ENCODE peak calls at places on chromosomes 11 and 22, in four cellular contexts. E, G, A and C are unnamed samples.

GRCh38 chr22:50656122-50657070 is 16.2 kb upstream of the SHANK3 start:
- DNase-seq in E (no peak), G (peak), A (peak), C (peak)

GRCh38 chr11:10770626-10771254 is 19.7 kb downstream of the CTR9 start:
- DNase-seq in E (peak), G (no peak), A (peak), C (peak)

GRCh38 chr11:117020873-117021564 is 77.2 kb downstream of the SIK3 start:
- DNase-seq in E (no peak), A (no peak), G (no peak), C (no peak)

GRCh38 chr11:6249822-6250555 is 9.6 kb upstream of the CCKBR start:
- DNase-seq in A (peak), E (no peak), G (no peak), C (peak)

GRCh38 chr11:44992181-44992582 is 41.5 kb upstream of the TP53I11 start:
- DNase-seq in G (no peak), A (no peak), E (no peak), C (peak)

GRCh38 chr11:95148421-95148820 is 58.8 kb downstream of the ENDOD1 start:
- DNase-seq in A (no peak), E (no peak), G (no peak), C (no peak)

GRCh38 chr11:14075118-14075601 is 112.6 kb downstream of the SPON1 start:
- DNase-seq in G (no peak), E (peak), A (no peak), C (peak)

GRCh38 chr22:19631899-19632670 is 82.2 kb upstream of the SEPTIN5 start:
- DNase-seq in A (peak), G (no peak), E (no peak), C (peak)

GRCh38 chr11:44753965-44754645 is 27.3 kb downstream of the TSPAN18 start:
- DNase-seq in E (no peak), G (no peak), A (no peak), C (no peak)

GRCh38 chr11:78168539-78169477 is 19.6 kb downstream of the KCTD21 start:
- DNase-seq in E (no peak), G (peak), A (peak), C (peak)

GRCh38 chr22:35592418-35592967 is 24.6 kb downstream of the MB start:
- DNase-seq in G (no peak), A (peak), E (no peak), C (no peak)

GRCh38 chr11:119894916-119895315 is 165.9 kb upstream of the NECTIN1 start:
- DNase-seq in A (no peak), E (no peak), G (no peak), C (no peak)

GRCh38 chr11:62124186-62125113 is 639 bp downstream of the INCENP start:
- DNase-seq in G (no peak), E (no peak), A (peak), C (peak)

GRCh38 chr11:62556872-62557631 is 10.4 kb upstream of the AHNAK start:
- DNase-seq in G (no peak), A (no peak), E (peak), C (no peak)

GRCh38 chr11:116545912-116546311 is 226.9 kb downstream of the BUD13 start:
- DNase-seq in E (no peak), A (no peak), G (no peak), C (no peak)

GRCh38 chr11:3016861-3017260 is 24.7 kb upstream of the NAP1L4 start:
- DNase-seq in G (no peak), A (no peak), E (no peak), C (no peak)

GRCh38 chr11:43952020-43952400 is 9.6 kb downstream of the C11orf96 start:
- DNase-seq in E (no peak), G (no peak), A (no peak), C (no peak)

GRCh38 chr11:74932169-74932568 is 16.7 kb downstream of the XRRA1 start:
- DNase-seq in A (peak), E (no peak), G (no peak), C (peak)

GRCh38 chr11:64868904-64869570 is 9.4 kb downstream of the EHD1 start:
- DNase-seq in G (no peak), A (peak), E (no peak), C (peak)

GRCh38 chr22:46972901-46973831 is 210.7 kb downstream of the TBC1D22A start:
- DNase-seq in G (no peak), A (no peak), E (no peak), C (no peak)

GRCh38 chr11:87120937-87121336 is 83.2 kb downstream of the TMEM135 start:
- DNase-seq in G (no peak), E (no peak), A (no peak), C (no peak)

GRCh38 chr22:39276461-39277134 is 31.8 kb upstream of the PDGFB start:
- DNase-seq in G (no peak), E (no peak), A (no peak), C (no peak)

GRCh38 chr11:20623258-20623657 is 23.9 kb downstream of the SLC6A5 start:
- DNase-seq in G (no peak), E (no peak), A (no peak), C (no peak)

GRCh38 chr11:126997196-126997595 is 3.4 kb downstream of the KIRREL3 start:
- DNase-seq in E (no peak), A (no peak), G (no peak), C (no peak)

GRCh38 chr11:4181780-4182721 is 87.5 kb downstream of the RRM1 start:
- DNase-seq in E (no peak), A (peak), G (peak), C (peak)

GRCh38 chr22:21045585-21046294 is at the start of gene LRRC74B:
- DNase-seq in A (peak), E (peak), G (peak), C (peak)
- H3K4me3 ChIP-seq in A (peak), E (peak), G (peak), C (peak)

GRCh38 chr11:69841859-69842698 is 22.9 kb upstream of the FGF3 start:
- DNase-seq in A (peak), E (peak), G (peak), C (peak)
- TF ChIP-seq CTCF in A (peak), E (no peak), G (peak), C (peak)

DNA sequence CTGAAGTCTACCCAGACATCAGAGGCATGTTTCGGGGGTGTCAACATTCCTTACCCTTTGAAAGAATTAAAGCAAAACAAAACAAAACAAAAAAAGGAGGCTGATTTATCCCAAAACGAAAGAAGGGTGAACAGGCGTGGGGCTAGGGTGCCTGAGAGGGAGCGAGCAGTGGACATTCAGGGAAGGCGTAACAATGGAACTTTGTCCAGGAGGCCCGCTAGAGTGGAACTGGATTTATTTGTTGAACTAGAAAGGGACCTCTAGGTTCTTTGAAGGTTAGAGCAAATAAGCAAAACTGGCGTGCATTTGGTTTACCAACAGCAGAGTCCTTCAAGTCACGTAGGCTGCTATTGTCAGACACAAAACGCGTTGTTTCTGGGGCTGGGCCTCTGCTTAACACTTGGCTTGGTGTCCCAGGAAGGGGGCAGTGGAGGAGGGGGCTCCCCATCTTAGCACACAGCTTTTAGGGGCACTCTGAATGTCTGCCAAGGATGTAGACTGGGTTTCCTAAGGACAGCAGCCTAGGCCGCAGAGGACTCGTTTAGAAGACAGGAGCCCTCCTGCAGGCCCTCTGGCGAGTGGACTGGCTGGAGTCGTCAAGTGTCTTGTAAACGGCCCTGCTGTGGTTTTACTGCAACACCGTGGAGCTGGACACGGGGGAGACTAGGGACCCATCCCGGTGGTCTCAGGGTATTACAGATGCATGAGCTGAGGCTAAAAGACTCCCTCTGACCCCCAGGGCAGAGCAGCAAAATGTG is 203.7 kb upstream of the SORL1-AS1 start:
- DNase-seq in A (peak), G (no peak), E (no peak), C (no peak)
- H3K4me3 ChIP-seq in A (peak), G (peak), E (peak), C (peak)

DNA sequence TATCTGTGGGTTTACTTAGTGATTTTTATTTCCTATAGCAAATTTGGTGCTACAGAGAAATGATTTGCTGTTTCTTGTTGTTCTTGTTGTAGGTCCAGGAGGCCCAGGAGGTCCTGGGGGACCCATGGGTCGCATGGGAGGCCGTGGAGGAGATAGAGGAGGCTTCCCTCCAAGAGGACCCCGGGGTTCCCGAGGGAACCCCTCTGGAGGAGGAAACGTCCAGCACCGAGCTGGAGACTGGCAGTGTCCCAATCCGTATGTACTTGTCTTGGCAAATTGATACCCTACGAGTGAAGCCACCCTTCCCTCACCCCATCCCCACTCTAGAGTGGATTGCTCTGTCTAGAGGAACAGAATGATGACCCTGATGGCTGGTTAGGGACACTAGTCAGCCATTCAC is 7.8 kb upstream of the GAS2L1 start:
- DNase-seq in A (no peak), E (no peak), G (no peak), C (no peak)
- TF ChIP-seq CTCF in A (no peak), E (no peak), G (no peak), C (no peak)